ENCODE peak calls at places on chromosomes 11 and 22, in ten cellular contexts. H, E, T, K, B, V, A, J, R and M are unnamed samples.

GRCh38 chr22:26894362-26894761 is 237.0 kb downstream of the MIAT start:
- DNase-seq in J (no peak), B (no peak), K (no peak), T (no peak), V (no peak), A (no peak), H (no peak), R (no peak), E (no peak), M (no peak)

GRCh38 chr11:115518983-115519382 is 14.8 kb upstream of the CADM1 start:
- DNase-seq in B (no peak), V (no peak), J (no peak), T (no peak), R (no peak), A (no peak), E (no peak), H (no peak), K (no peak), M (no peak)

GRCh38 chr11:18890615-18891014 is 48.6 kb downstream of the MRGPRX1 start:
- DNase-seq in T (no peak), K (no peak), A (no peak), E (no peak), B (no peak), H (no peak), R (no peak), V (no peak), J (no peak), M (no peak)

GRCh38 chr22:21866821-21867527 is 471 bp downstream of the MAPK1 start:
- DNase-seq in T (peak; percentile 15), A (no peak), B (peak; percentile 78), H (no peak), V (peak; percentile 28), K (no peak), R (peak; percentile 51), E (peak; percentile 27), J (peak; percentile 7), M (no peak)

GRCh38 chr11:69342588-69343330 is 48.8 kb downstream of the MYEOV start:
- DNase-seq in V (no peak), J (no peak), R (no peak), A (no peak), T (peak; percentile 6), K (no peak), B (no peak), H (no peak), E (no peak), M (no peak)

GRCh38 chr22:20819471-20819870 is 39.1 kb downstream of the PI4KA start:
- DNase-seq in T (no peak), J (no peak), R (no peak), V (no peak), A (no peak), H (no peak), E (no peak), K (no peak), B (no peak), M (no peak)

GRCh38 chr11:45622861-45623260 is 42.6 kb downstream of the CHST1 start:
- DNase-seq in T (no peak), K (no peak), E (no peak), V (no peak), H (no peak), B (no peak), A (no peak), J (no peak), R (no peak), M (no peak)

GRCh38 chr11:47161134-47161854 is 15.4 kb downstream of the ARFGAP2 start:
- DNase-seq in K (peak; percentile 63), R (peak; percentile 28), H (no peak), V (peak; percentile 81), E (peak; percentile 81), B (peak; percentile 80), T (peak; percentile 59), A (peak; percentile 46), J (peak; percentile 72), M (peak; percentile 59)

GRCh38 chr11:111422494-111423249 is 43.6 kb upstream of the POU2AF1 start:
- DNase-seq in H (no peak), A (peak; percentile 30), J (peak; percentile 31), K (no peak), V (peak; percentile 89), T (peak; percentile 80), B (no peak), E (peak; percentile 60), R (no peak), M (no peak)

GRCh38 chr22:24985824-24986214 is 33.3 kb downstream of the KIAA1671 start:
- DNase-seq in K (no peak), J (peak; percentile 73), B (no peak), H (no peak), E (no peak), T (no peak), R (no peak), A (no peak), V (no peak), M (no peak)

GRCh38 chr11:76436020-76436419 is 8.8 kb upstream of the EMSY start:
- DNase-seq in E (no peak), J (peak; percentile 3), B (no peak), K (peak; percentile 4), A (no peak), T (no peak), H (no peak), R (no peak), V (no peak), M (no peak)

GRCh38 chr11:114171257-114172054 is 111.9 kb downstream of the ZBTB16 start:
- DNase-seq in K (no peak), A (no peak), E (no peak), V (no peak), H (peak; percentile 84), T (no peak), J (peak; percentile 87), R (no peak), B (peak; percentile 99), M (no peak)

GRCh38 chr11:64251986-64252837 is 882 bp downstream of the PLCB3 start:
- DNase-seq in R (no peak), V (no peak), B (no peak), T (no peak), K (peak; percentile 59), H (no peak), J (peak; percentile 25), E (peak; percentile 34), A (no peak), M (no peak)

GRCh38 chr11:110430267-110431211 is 791 bp downstream of the FDX1 start:
- DNase-seq in J (peak; percentile 50), H (no peak), K (no peak), B (no peak), T (no peak), V (peak; percentile 60), A (peak; percentile 1), E (peak; percentile 33), R (no peak), M (no peak)

GRCh38 chr11:92424281-92424680 is 199.7 kb downstream of the FAT3 start:
- DNase-seq in J (peak; percentile 79), B (no peak), E (no peak), T (no peak), V (no peak), K (no peak), A (no peak), R (no peak), H (no peak), M (no peak)

GRCh38 chr11:18802381-18803257 is 11.0 kb upstream of the PTPN5 start:
- DNase-seq in T (no peak), H (no peak), K (peak; percentile 67), A (peak; percentile 10), E (peak; percentile 82), J (peak; percentile 76), B (no peak), R (peak; percentile 68), V (peak; percentile 74), M (peak; percentile 32)

GRCh38 chr11:83677730-83678129 is 391.6 kb upstream of the CCDC90B start:
- DNase-seq in K (no peak), A (no peak), J (no peak), B (no peak), R (no peak), E (no peak), H (no peak), V (no peak), T (no peak), M (no peak)

GRCh38 chr11:116427903-116428637 is 344.7 kb downstream of the BUD13 start:
- DNase-seq in A (no peak), H (no peak), T (no peak), V (no peak), J (no peak), E (no peak), R (peak; percentile 36), B (no peak), K (no peak), M (peak; percentile 31)

GRCh38 chr11:14308114-14308896 is 50.7 kb downstream of the RRAS2 start:
- DNase-seq in H (no peak), E (peak; percentile 16), T (no peak), A (no peak), J (peak; percentile 71), V (peak; percentile 81), B (no peak), R (no peak), K (peak; percentile 65), M (no peak)

GRCh38 chr11:120501976-120502755 is 9.4 kb upstream of the GRIK4 start:
- DNase-seq in J (no peak), B (no peak), A (no peak), R (no peak), V (no peak), E (no peak), K (no peak), T (no peak), H (no peak), M (no peak)

GRCh38 chr11:125165664-125166346 is 1.3 kb downstream of the PKNOX2 start:
- DNase-seq in E (no peak), H (no peak), T (no peak), B (no peak), K (no peak), R (no peak), V (no peak), J (peak; percentile 41), A (no peak), M (no peak)

GRCh38 chr11:45457649-45458048 is 171.5 kb upstream of the SYT13 start:
- DNase-seq in A (no peak), V (no peak), T (no peak), J (peak; percentile 89), E (no peak), B (no peak), R (no peak), K (peak; percentile 1), H (no peak), M (no peak)

GRCh38 chr11:111299111-111300026 is 1.0 kb downstream of the POU2AF3 start:
- DNase-seq in V (no peak), H (no peak), B (peak; percentile 90), E (peak; percentile 69), T (no peak), A (no peak), K (no peak), R (peak; percentile 10), J (peak; percentile 46), M (peak; percentile 4)

GRCh38 chr11:114163231-114163631 is 103.7 kb downstream of the ZBTB16 start:
- DNase-seq in V (no peak), J (no peak), E (no peak), H (no peak), R (no peak), B (no peak), K (no peak), A (no peak), T (no peak), M (no peak)

GRCh38 chr11:109914809-109915653 is 178.2 kb upstream of the ZC3H12C start:
- DNase-seq in K (peak; percentile 62), B (no peak), H (no peak), J (peak; percentile 5), V (no peak), T (no peak), R (no peak), E (no peak), A (no peak), M (no peak)

GRCh38 chr11:8719260-8720190 is 36.9 kb downstream of the RPL27A start:
- DNase-seq in T (no peak), K (peak; percentile 99), R (no peak), A (no peak), H (peak; percentile 54), V (no peak), E (no peak), B (peak; percentile 86), J (peak; percentile 91), M (peak; percentile 35)

GRCh38 chr11:61911701-61912529 is 5.5 kb downstream of the RAB3IL1 start:
- DNase-seq in B (peak; percentile 59), H (no peak), E (no peak), J (no peak), T (no peak), A (no peak), R (no peak), V (no peak), K (no peak), M (no peak)